ENCODE peak calls at places on chromosomes 13 and 19, in ten cellular contexts. N is right lobe of liver, M is gastrocnemius medialis, E is tibial nerve, Q is transverse colon, O is heart left ventricle, A is NB4, Z is K562, I is body of pancreas, G is H1. T is an unnamed sample.

GRCh38 chr19:4197228-4197624 is 14.7 kb downstream of the ANKRD24 start:
- DNase-seq in Q (no peak), N (no peak), E (no peak), G (no peak), M (no peak), Z (no peak), O (no peak), I (no peak), A (no peak), T (no peak)

GRCh38 chr13:36297600-36298338 is at the start of gene CCDC169:
- DNase-seq in O (peak), Z (peak), E (peak), M (peak), N (peak), G (peak), Q (peak), A (peak), I (peak), T (peak)

GRCh38 chr13:105262579-105262978 is 1272.9 kb downstream of the EFNB2 start:
- DNase-seq in I (no peak), A (no peak), M (no peak), O (no peak), G (no peak), Q (no peak), E (no peak), Z (no peak), N (no peak), T (no peak)

GRCh38 chr19:38658462-38659306 is 11.2 kb downstream of the ACTN4 start:
- DNase-seq in N (no peak), G (no peak), A (no peak), E (no peak), Z (no peak), Q (peak), I (peak), M (no peak), O (no peak), T (no peak)

GRCh38 chr13:99983401-99984133 is 2.0 kb downstream of the ZIC2 start:
- DNase-seq in Q (no peak), O (no peak), Z (no peak), E (no peak), I (no peak), G (no peak), A (peak), M (no peak), N (no peak), T (peak)

GRCh38 chr13:86881390-86881789 is 789.8 kb upstream of the SLITRK5 start:
- DNase-seq in N (no peak), I (no peak), M (no peak), G (peak), E (no peak), O (no peak), A (no peak), Z (no peak), Q (no peak), T (no peak)

GRCh38 chr13:71017607-71018006 is 849.4 kb downstream of the DACH1 start:
- DNase-seq in O (no peak), M (no peak), Z (no peak), A (no peak), I (no peak), E (no peak), Q (no peak), G (no peak), N (no peak), T (no peak)

GRCh38 chr13:91144054-91144453 is 203.4 kb upstream of the MIR17HG start:
- DNase-seq in E (no peak), Z (no peak), Q (no peak), M (no peak), A (peak), O (no peak), I (peak), N (no peak), G (no peak), T (no peak)

GRCh38 chr13:60043262-60043661 is 120.5 kb downstream of the DIAPH3 start:
- DNase-seq in N (no peak), A (no peak), I (no peak), E (no peak), O (no peak), Z (no peak), G (no peak), M (no peak), Q (no peak), T (no peak)

GRCh38 chr19:55134732-55135131 is 14.3 kb downstream of the TNNT1 start:
- DNase-seq in M (no peak), E (no peak), N (no peak), A (no peak), Z (no peak), O (no peak), I (no peak), Q (no peak), G (no peak), T (no peak)

GRCh38 chr19:1001538-1002166 is 1.4 kb downstream of the GRIN3B start:
- DNase-seq in O (no peak), I (no peak), M (no peak), E (no peak), Q (peak), N (no peak), A (peak), Z (peak), G (no peak), T (peak)

DNA sequence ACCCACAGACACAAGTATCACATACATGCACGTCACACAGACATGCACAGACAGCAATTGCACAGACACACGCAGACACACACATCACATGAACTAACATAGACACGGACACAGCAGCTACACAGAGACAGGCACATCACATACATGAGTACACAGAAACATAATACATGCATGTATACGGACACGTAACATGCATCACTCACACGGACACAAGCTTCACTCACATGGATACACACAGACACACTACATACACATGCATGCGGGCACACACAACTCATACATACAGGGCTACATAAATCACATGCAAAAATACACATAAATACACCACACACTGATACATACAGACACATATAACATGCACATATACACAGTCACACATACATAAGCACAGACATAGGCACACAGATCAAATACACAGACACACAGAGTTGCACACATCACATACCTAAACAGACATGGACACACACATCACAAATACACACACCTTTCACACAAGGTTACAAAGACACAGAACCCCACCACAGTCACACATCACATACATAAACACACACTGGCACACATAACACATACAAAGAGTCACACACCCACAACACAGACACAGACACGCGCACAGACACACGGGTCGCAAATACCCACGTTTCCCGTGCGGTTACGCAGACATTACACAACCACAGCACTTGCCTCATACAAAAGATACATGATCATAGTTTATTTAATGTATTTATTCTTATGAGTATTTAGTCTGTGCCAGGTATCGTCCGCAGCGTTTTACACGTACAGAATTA is 1.1 kb upstream of the LMTK3 start:
- DNase-seq in G (no peak), Z (no peak), N (no peak), I (no peak), M (no peak), E (no peak), A (peak), O (no peak), Q (no peak), T (no peak)
- H3K4me3 ChIP-seq in G (peak), Z (peak), N (no peak), I (no peak), M (no peak), E (no peak), A (peak), O (no peak), Q (no peak), T (peak)

GRCh38 chr13:111216166-111216960 is 101.3 kb downstream of the ARHGEF7 start:
- DNase-seq in Z (peak), O (peak), N (no peak), A (peak), G (no peak), E (peak), M (peak), Q (peak), I (peak), T (no peak)

GRCh38 chr13:111211789-111212516 is 96.8 kb downstream of the ARHGEF7 start:
- DNase-seq in Z (no peak), N (no peak), A (no peak), M (no peak), O (no peak), Q (no peak), E (no peak), I (no peak), G (peak), T (no peak)

GRCh38 chr13:111215081-111216047 is 100.3 kb downstream of the ARHGEF7 start:
- DNase-seq in G (no peak), I (peak), O (peak), A (no peak), N (no peak), M (peak), E (no peak), Z (no peak), Q (no peak), T (no peak)

GRCh38 chr13:111212517-111212873 is 97.4 kb downstream of the ARHGEF7 start:
- DNase-seq in G (no peak), Q (no peak), M (no peak), O (no peak), E (no peak), A (no peak), I (no peak), Z (no peak), N (no peak), T (no peak)

GRCh38 chr13:111213964-111214726 is 99.0 kb downstream of the ARHGEF7 start:
- DNase-seq in E (peak), O (no peak), N (no peak), M (no peak), Q (no peak), A (peak), Z (no peak), G (no peak), I (peak), T (peak)
- TF ChIP-seq POLR2A in E (no peak), O (no peak), N (no peak), M (no peak), Q (no peak), A (no peak), Z (no peak), G (no peak), I (no peak), T (no peak)

DNA sequence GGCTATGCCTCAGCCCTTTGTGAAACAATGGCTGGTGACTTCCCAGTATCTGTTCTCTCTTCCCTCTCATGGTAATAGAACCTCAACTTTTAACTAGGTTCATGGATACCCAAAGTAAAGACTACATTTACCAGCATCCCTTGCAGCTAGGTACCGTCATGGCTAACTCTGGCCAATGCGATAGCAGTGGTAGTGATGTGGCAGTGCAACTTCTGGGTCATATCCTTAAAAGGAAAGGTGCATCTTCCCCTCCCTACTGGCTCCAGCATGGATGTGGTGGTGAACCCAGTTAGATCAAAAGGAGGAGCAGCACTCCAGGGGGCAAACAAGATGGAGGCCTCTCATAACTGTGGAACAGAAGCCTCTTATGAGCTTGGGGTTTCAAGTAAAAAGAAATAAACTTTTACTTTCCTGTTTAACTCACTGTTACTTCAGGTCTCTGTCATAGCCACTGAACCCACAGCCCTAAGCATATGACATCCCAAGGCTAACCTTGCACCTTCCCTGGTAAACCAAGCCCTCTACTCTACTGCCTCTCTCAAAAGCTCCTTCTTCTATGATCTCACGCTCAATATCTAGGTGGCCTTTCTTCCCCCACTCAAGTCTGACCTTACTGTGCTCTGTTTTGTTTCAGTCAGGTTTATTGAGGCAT is 104.4 kb downstream of the DOCK9 start:
- DNase-seq in E (no peak), I (no peak), N (no peak), O (no peak), M (no peak), A (no peak), G (no peak), Z (peak), Q (no peak), T (no peak)
- H3K4me3 ChIP-seq in E (no peak), I (no peak), N (no peak), O (no peak), M (no peak), A (no peak), G (no peak), Z (no peak), Q (no peak), T (no peak)

GRCh38 chr19:18279516-18280246 is 1.7 kb downstream of the JUND start:
- DNase-seq in M (peak), N (peak), E (peak), Z (peak), Q (peak), A (peak), O (peak), I (peak), G (peak), T (peak)
- TF ChIP-seq POLR2A in M (peak), N (peak), E (peak), Z (peak), Q (peak), A (peak), O (peak), I (peak), G (peak), T (no peak)

DNA sequence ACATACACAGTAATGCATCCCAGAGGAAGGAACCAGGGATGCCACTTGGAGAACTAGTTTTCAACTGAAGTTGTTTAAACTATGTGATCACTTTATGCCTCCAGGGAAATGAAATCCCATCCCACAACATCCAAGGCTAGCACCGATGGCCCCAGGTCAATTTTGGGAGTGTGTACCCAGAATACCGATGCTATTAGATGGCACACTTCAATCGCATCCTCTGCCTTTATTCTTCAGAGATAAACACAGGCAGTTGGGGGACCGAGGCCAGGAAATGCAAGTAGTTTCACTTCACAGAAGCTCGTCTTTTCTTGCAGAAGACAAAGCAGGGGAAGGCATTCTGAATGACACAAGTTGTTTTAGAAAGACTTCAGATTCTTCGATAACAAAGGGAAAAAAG is 13.8 kb downstream of the STK24 start:
- DNase-seq in M (no peak), I (no peak), O (no peak), Z (no peak), E (no peak), A (no peak), G (no peak), Q (no peak), N (no peak), T (no peak)
- H3K4me3 ChIP-seq in M (no peak), I (no peak), O (peak), Z (no peak), E (no peak), A (no peak), G (no peak), Q (no peak), N (no peak), T (no peak)

GRCh38 chr19:2084993-2085720 is 11.0 kb downstream of the MOB3A start:
- DNase-seq in O (peak), M (no peak), E (peak), G (no peak), Q (peak), A (peak), I (peak), N (peak), Z (no peak), T (peak)
- TF ChIP-seq POLR2A in O (no peak), M (no peak), E (no peak), G (no peak), Q (no peak), A (peak), I (peak), N (no peak), Z (no peak), T (no peak)

GRCh38 chr19:13011653-13012389 is 16.5 kb downstream of the NFIX start:
- DNase-seq in Q (no peak), N (no peak), G (no peak), M (no peak), A (no peak), E (no peak), I (no peak), Z (peak), O (no peak), T (no peak)
- H3K4me3 ChIP-seq in Q (no peak), N (no peak), G (no peak), M (peak), A (no peak), E (peak), I (no peak), Z (no peak), O (no peak), T (no peak)

T was measured in upper lobe of left lung.